ENCODE peak calls at places on chromosome 16, in eight cellular contexts. One of them, this sample, is unnamed.

GRCh38 chr16:82701302-82702022 is 74.7 kb downstream of the CDH13 start:
- DNase-seq in stomach: no peak
- DNase-seq in Peyer's patch: no peak
- DNase-seq in esophagus muscularis mucosa: no peak
- DNase-seq in uterus: no peak
- DNase-seq in A549: no peak
- DNase-seq in lower leg skin: no peak
- DNase-seq in NB4: no peak
- DNase-seq in this sample: no peak

GRCh38 chr16:17173134-17173729 is 297.5 kb downstream of the XYLT1 start:
- DNase-seq in NB4: peak
- DNase-seq in A549: no peak
- DNase-seq in Peyer's patch: no peak
- DNase-seq in uterus: no peak
- DNase-seq in lower leg skin: no peak
- DNase-seq in esophagus muscularis mucosa: no peak
- DNase-seq in stomach: peak
- DNase-seq in this sample: peak

GRCh38 chr16:1647904-1648303 is 30.2 kb upstream of the JPT2 start:
- DNase-seq in Peyer's patch: no peak
- DNase-seq in uterus: no peak
- DNase-seq in NB4: no peak
- DNase-seq in esophagus muscularis mucosa: no peak
- DNase-seq in A549: no peak
- DNase-seq in stomach: no peak
- DNase-seq in lower leg skin: no peak
- DNase-seq in this sample: no peak

GRCh38 chr16:11101695-11102522 is 154.1 kb downstream of the SOCS1 start:
- DNase-seq in Peyer's patch: peak
- DNase-seq in stomach: no peak
- DNase-seq in lower leg skin: no peak
- DNase-seq in A549: no peak
- DNase-seq in esophagus muscularis mucosa: no peak
- DNase-seq in uterus: no peak
- DNase-seq in NB4: no peak
- DNase-seq in this sample: no peak

GRCh38 chr16:23877107-23878070 is 41.6 kb downstream of the PRKCB start:
- DNase-seq in Peyer's patch: no peak
- DNase-seq in esophagus muscularis mucosa: no peak
- DNase-seq in uterus: no peak
- DNase-seq in stomach: no peak
- DNase-seq in lower leg skin: no peak
- DNase-seq in A549: peak
- DNase-seq in NB4: peak
- DNase-seq in this sample: no peak

GRCh38 chr16:85568519-85568918 is 44.6 kb upstream of the GSE1 start:
- DNase-seq in uterus: no peak
- DNase-seq in Peyer's patch: peak
- DNase-seq in A549: no peak
- DNase-seq in esophagus muscularis mucosa: no peak
- DNase-seq in stomach: peak
- DNase-seq in NB4: no peak
- DNase-seq in lower leg skin: peak
- DNase-seq in this sample: no peak

GRCh38 chr16:85983064-85983463 is 84.1 kb downstream of the IRF8 start:
- DNase-seq in stomach: no peak
- DNase-seq in NB4: no peak
- DNase-seq in lower leg skin: no peak
- DNase-seq in A549: no peak
- DNase-seq in esophagus muscularis mucosa: no peak
- DNase-seq in uterus: no peak
- DNase-seq in Peyer's patch: no peak
- DNase-seq in this sample: no peak

GRCh38 chr16:5709889-5710288 is 612.3 kb upstream of the EEF2KMT start:
- DNase-seq in Peyer's patch: no peak
- DNase-seq in esophagus muscularis mucosa: no peak
- DNase-seq in A549: no peak
- DNase-seq in lower leg skin: no peak
- DNase-seq in uterus: no peak
- DNase-seq in NB4: peak
- DNase-seq in stomach: no peak
- DNase-seq in this sample: no peak

GRCh38 chr16:80993293-80993691 is 13.4 kb downstream of the CMC2 start:
- DNase-seq in esophagus muscularis mucosa: no peak
- DNase-seq in lower leg skin: no peak
- DNase-seq in uterus: no peak
- DNase-seq in Peyer's patch: no peak
- DNase-seq in A549: peak
- DNase-seq in NB4: no peak
- DNase-seq in stomach: peak
- DNase-seq in this sample: no peak

GRCh38 chr16:30637952-30638351 is 12.8 kb upstream of the PRR14 start:
- DNase-seq in uterus: no peak
- DNase-seq in lower leg skin: no peak
- DNase-seq in NB4: peak
- DNase-seq in A549: peak
- DNase-seq in esophagus muscularis mucosa: no peak
- DNase-seq in Peyer's patch: no peak
- DNase-seq in stomach: no peak
- DNase-seq in this sample: no peak

GRCh38 chr16:1678500-1679098 is 520 bp downstream of the JPT2 start:
- DNase-seq in uterus: peak
- DNase-seq in A549: peak
- DNase-seq in stomach: peak
- DNase-seq in esophagus muscularis mucosa: no peak
- DNase-seq in NB4: peak
- DNase-seq in lower leg skin: no peak
- DNase-seq in Peyer's patch: peak
- DNase-seq in this sample: peak

GRCh38 chr16:46830417-46830901 is 521 bp downstream of the C16orf87 start:
- DNase-seq in esophagus muscularis mucosa: no peak
- DNase-seq in Peyer's patch: no peak
- DNase-seq in stomach: peak
- DNase-seq in lower leg skin: peak
- DNase-seq in uterus: no peak
- DNase-seq in NB4: peak
- DNase-seq in A549: peak
- DNase-seq in this sample: no peak

GRCh38 chr16:30805370-30806169 is 18.6 kb upstream of the ZNF629 start:
- DNase-seq in NB4: peak
- DNase-seq in Peyer's patch: peak
- DNase-seq in uterus: peak
- DNase-seq in lower leg skin: peak
- DNase-seq in stomach: peak
- DNase-seq in esophagus muscularis mucosa: peak
- DNase-seq in A549: peak
- DNase-seq in this sample: peak

GRCh38 chr16:53412549-53412948 is 21.7 kb upstream of the RBL2 start:
- DNase-seq in stomach: no peak
- DNase-seq in uterus: no peak
- DNase-seq in esophagus muscularis mucosa: no peak
- DNase-seq in Peyer's patch: no peak
- DNase-seq in lower leg skin: no peak
- DNase-seq in A549: no peak
- DNase-seq in NB4: no peak
- DNase-seq in this sample: peak

GRCh38 chr16:12728471-12728870 is 75.2 kb downstream of the CPPED1 start:
- DNase-seq in A549: no peak
- DNase-seq in esophagus muscularis mucosa: no peak
- DNase-seq in NB4: no peak
- DNase-seq in uterus: no peak
- DNase-seq in stomach: no peak
- DNase-seq in lower leg skin: no peak
- DNase-seq in Peyer's patch: no peak
- DNase-seq in this sample: no peak

GRCh38 chr16:27246439-27246838 is 22.1 kb downstream of the NSMCE1 start:
- DNase-seq in NB4: no peak
- DNase-seq in Peyer's patch: no peak
- DNase-seq in uterus: no peak
- DNase-seq in lower leg skin: peak
- DNase-seq in esophagus muscularis mucosa: peak
- DNase-seq in stomach: no peak
- DNase-seq in A549: no peak
- DNase-seq in this sample: no peak

GRCh38 chr16:83137326-83137770 is 510.6 kb downstream of the CDH13 start:
- DNase-seq in uterus: peak
- DNase-seq in lower leg skin: no peak
- DNase-seq in stomach: peak
- DNase-seq in esophagus muscularis mucosa: no peak
- DNase-seq in NB4: peak
- DNase-seq in A549: peak
- DNase-seq in Peyer's patch: no peak
- DNase-seq in this sample: no peak

GRCh38 chr16:54940279-54940604 is 9.6 kb downstream of the IRX5 start:
- DNase-seq in stomach: no peak
- DNase-seq in NB4: no peak
- DNase-seq in Peyer's patch: no peak
- DNase-seq in A549: no peak
- DNase-seq in uterus: no peak
- DNase-seq in esophagus muscularis mucosa: peak
- DNase-seq in lower leg skin: peak
- DNase-seq in this sample: no peak

GRCh38 chr16:54945063-54945462 is 14.4 kb downstream of the IRX5 start:
- DNase-seq in stomach: no peak
- DNase-seq in A549: no peak
- DNase-seq in Peyer's patch: no peak
- DNase-seq in lower leg skin: no peak
- DNase-seq in NB4: no peak
- DNase-seq in esophagus muscularis mucosa: peak
- DNase-seq in uterus: no peak
- DNase-seq in this sample: no peak

GRCh38 chr16:54939537-54940278 is 9.0 kb downstream of the IRX5 start:
- DNase-seq in stomach: no peak
- DNase-seq in A549: no peak
- DNase-seq in lower leg skin: peak
- DNase-seq in NB4: no peak
- DNase-seq in Peyer's patch: no peak
- DNase-seq in uterus: no peak
- DNase-seq in esophagus muscularis mucosa: peak
- DNase-seq in this sample: peak

GRCh38 chr16:54944002-54944401 is 13.3 kb downstream of the IRX5 start:
- DNase-seq in lower leg skin: no peak
- DNase-seq in Peyer's patch: no peak
- DNase-seq in A549: no peak
- DNase-seq in esophagus muscularis mucosa: no peak
- DNase-seq in stomach: no peak
- DNase-seq in uterus: no peak
- DNase-seq in NB4: no peak
- DNase-seq in this sample: no peak

DNA sequence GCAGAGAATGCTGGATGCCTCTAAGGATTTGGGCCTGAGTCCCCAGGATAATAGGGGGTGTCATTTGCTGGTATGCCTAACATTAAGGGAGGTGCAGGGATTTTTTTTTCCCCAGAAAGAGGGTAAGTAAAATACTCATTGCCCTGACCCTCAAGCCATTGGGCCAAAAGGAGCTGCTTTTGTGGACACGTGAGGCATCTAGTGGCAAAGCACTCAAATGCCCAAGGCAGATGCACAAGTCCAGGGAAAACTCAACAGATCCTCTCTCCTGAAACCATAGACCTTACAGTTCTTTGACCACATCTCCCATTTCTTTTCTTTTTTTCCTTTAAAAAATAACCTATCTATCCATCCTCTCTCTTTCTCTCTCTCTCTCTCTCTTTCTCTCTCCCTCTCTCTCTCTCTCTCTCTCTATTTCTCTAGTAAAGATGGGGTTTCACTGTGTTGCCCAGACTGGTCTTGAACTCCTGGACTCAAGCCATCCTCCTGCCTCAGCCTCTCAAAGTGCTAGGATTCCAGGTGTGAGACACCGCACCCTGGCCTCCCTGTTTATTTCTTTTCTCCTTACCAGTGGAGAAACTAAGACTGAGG is 11.8 kb downstream of the IRX5 start:
- DNase-seq in stomach: no peak
- DNase-seq in NB4: no peak
- DNase-seq in uterus: no peak
- DNase-seq in esophagus muscularis mucosa: peak
- DNase-seq in lower leg skin: no peak
- DNase-seq in Peyer's patch: no peak
- DNase-seq in A549: no peak
- DNase-seq in this sample: no peak
- TF ChIP-seq CTCF in stomach: no peak
- TF ChIP-seq CTCF in NB4: no peak
- TF ChIP-seq CTCF in uterus: no peak
- TF ChIP-seq CTCF in esophagus muscularis mucosa: no peak
- TF ChIP-seq CTCF in lower leg skin: no peak
- TF ChIP-seq CTCF in Peyer's patch: no peak
- TF ChIP-seq CTCF in A549: no peak
- TF ChIP-seq CTCF in this sample: no peak

GRCh38 chr16:88640520-88641247 is 2.3 kb downstream of the IL17C start:
- DNase-seq in NB4: peak
- DNase-seq in stomach: no peak
- DNase-seq in uterus: no peak
- DNase-seq in lower leg skin: no peak
- DNase-seq in A549: no peak
- DNase-seq in Peyer's patch: no peak
- DNase-seq in esophagus muscularis mucosa: no peak
- DNase-seq in this sample: no peak
- TF ChIP-seq POLR2A in NB4: peak
- TF ChIP-seq POLR2A in stomach: no peak
- TF ChIP-seq POLR2A in uterus: no peak
- TF ChIP-seq POLR2A in lower leg skin: no peak
- TF ChIP-seq POLR2A in A549: no peak
- TF ChIP-seq POLR2A in Peyer's patch: no peak
- TF ChIP-seq POLR2A in esophagus muscularis mucosa: no peak
- TF ChIP-seq POLR2A in this sample: no peak

DNA sequence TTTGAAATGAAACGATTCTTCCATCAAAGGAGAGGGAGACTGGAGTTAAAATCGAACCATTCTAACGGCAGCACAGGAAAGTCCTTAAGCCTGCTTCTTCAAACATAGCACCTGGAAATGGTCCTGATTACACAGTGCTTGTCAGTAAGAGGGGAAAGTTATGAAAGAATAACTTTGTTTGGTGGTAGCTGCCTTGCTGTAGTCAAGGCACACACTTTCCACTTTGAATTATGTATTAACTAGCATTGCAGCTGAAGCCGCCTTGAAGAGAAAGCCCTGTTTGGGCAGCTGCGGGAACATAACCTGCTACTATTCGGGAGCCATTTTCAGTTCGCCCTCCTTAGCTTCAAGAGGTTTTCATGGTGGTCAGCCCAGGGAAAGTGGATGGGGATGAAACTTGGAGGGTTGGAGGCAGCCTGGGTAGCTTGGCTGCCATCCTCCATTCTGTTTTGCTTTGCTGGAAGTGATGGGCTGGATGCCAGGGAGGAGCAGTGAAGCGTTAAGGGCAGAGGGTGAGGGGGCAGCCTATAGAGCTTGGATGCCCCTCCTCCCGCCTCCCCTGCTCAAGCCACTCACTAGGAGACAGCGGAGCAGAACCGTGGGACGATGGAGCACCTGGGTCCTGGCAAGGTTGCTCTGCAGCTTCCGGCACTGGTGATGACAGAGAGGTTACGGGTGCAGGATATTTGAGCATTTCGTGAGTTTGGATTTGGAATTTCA is 5.2 kb upstream of the HAS3 start:
- DNase-seq in uterus: no peak
- DNase-seq in lower leg skin: no peak
- DNase-seq in stomach: no peak
- DNase-seq in esophagus muscularis mucosa: no peak
- DNase-seq in Peyer's patch: no peak
- DNase-seq in NB4: no peak
- DNase-seq in A549: no peak
- DNase-seq in this sample: peak
- H3K4me3 ChIP-seq in uterus: no peak
- H3K4me3 ChIP-seq in lower leg skin: no peak
- H3K4me3 ChIP-seq in stomach: peak
- H3K4me3 ChIP-seq in esophagus muscularis mucosa: no peak
- H3K4me3 ChIP-seq in Peyer's patch: no peak
- H3K4me3 ChIP-seq in NB4: no peak
- H3K4me3 ChIP-seq in A549: no peak
- H3K4me3 ChIP-seq in this sample: peak

GRCh38 chr16:29011112-29011511 is 26.3 kb downstream of the LAT start:
- DNase-seq in uterus: no peak
- DNase-seq in A549: no peak
- DNase-seq in Peyer's patch: no peak
- DNase-seq in lower leg skin: no peak
- DNase-seq in esophagus muscularis mucosa: no peak
- DNase-seq in NB4: peak
- DNase-seq in stomach: no peak
- DNase-seq in this sample: no peak
- TF ChIP-seq CTCF in uterus: no peak
- TF ChIP-seq CTCF in A549: peak
- TF ChIP-seq CTCF in Peyer's patch: no peak
- TF ChIP-seq CTCF in lower leg skin: no peak
- TF ChIP-seq CTCF in esophagus muscularis mucosa: no peak
- TF ChIP-seq CTCF in NB4: peak
- TF ChIP-seq CTCF in stomach: no peak
- TF ChIP-seq CTCF in this sample: no peak

This sample was measured in upper lobe of left lung.